ENCODE peak calls at places on chromosomes 12 and 14, in six cellular contexts. Q is GM12891, M is K562, X is HepG2, L is H1, A is GM12878. T is an unnamed sample.

GRCh38 chr14:104583424-104584114 is 4.0 kb downstream of the C14orf180 start:
- DNase-seq in Q (no peak), M (no peak), X (no peak), L (no peak), A (no peak), T (no peak)

GRCh38 chr14:23442721-23443356 is 7.4 kb upstream of the MYH7 start:
- DNase-seq in Q (no peak), M (no peak), X (no peak), L (no peak), A (no peak), T (no peak)

GRCh38 chr12:62562892-62563291 is 96.3 kb downstream of the MON2 start:
- DNase-seq in Q (no peak), M (no peak), X (no peak), L (no peak), A (no peak), T (no peak)

GRCh38 chr12:75656650-75657049 is 145.2 kb upstream of the KRR1 start:
- DNase-seq in Q (no peak), M (no peak), X (peak; percentile 12), L (no peak), A (no peak), T (no peak)

GRCh38 chr12:124913474-124914391 is 717 bp downstream of the UBC start:
- DNase-seq in Q (peak; percentile 22), M (peak; percentile 96), X (peak; percentile 76), L (no peak), A (no peak), T (peak; percentile 42)

GRCh38 chr14:64478634-64479250 is 13.4 kb downstream of the AKAP5 start:
- DNase-seq in Q (no peak), M (no peak), X (no peak), L (no peak), A (no peak), T (no peak)

GRCh38 chr12:75706786-75707605 is 195.6 kb upstream of the KRR1 start:
- DNase-seq in Q (no peak), M (peak; percentile 76), X (no peak), L (no peak), A (no peak), T (no peak)

GRCh38 chr14:36320210-36321003 is at the start of gene MBIP:
- DNase-seq in Q (peak; percentile 53), M (peak; percentile 97), X (peak; percentile 100), L (peak; percentile 83), A (peak; percentile 86), T (peak; percentile 54)

GRCh38 chr14:70245026-70245425 is 56.3 kb upstream of the SLC8A3 start:
- DNase-seq in Q (no peak), M (no peak), X (no peak), L (no peak), A (no peak), T (no peak)

GRCh38 chr14:70045296-70045695 is 143.5 kb downstream of the SLC8A3 start:
- DNase-seq in Q (no peak), M (no peak), X (no peak), L (no peak), A (no peak), T (no peak)

GRCh38 chr14:103630364-103631108 is 1.5 kb downstream of the KLC1 start:
- DNase-seq in Q (no peak), M (no peak), X (no peak), L (no peak), A (no peak), T (no peak)

GRCh38 chr14:79598339-79598738 is 613.0 kb downstream of the DIO2 start:
- DNase-seq in Q (no peak), M (no peak), X (no peak), L (no peak), A (no peak), T (no peak)

GRCh38 chr14:53180272-53181221 is 27.4 kb upstream of the DDHD1 start:
- DNase-seq in Q (no peak), M (peak; percentile 32), X (peak; percentile 15), L (peak; percentile 23), A (peak; percentile 78), T (no peak)

GRCh38 chr12:109714141-109714912 is 702 bp downstream of the FAM222A start:
- DNase-seq in Q (peak; percentile 59), M (peak; percentile 65), X (peak; percentile 50), L (no peak), A (no peak), T (peak; percentile 51)

GRCh38 chr14:69574266-69574953 is at the start of gene CCDC177:
- DNase-seq in Q (peak; percentile 80), M (peak; percentile 57), X (peak; percentile 28), L (no peak), A (no peak), T (peak; percentile 71)

GRCh38 chr14:68143341-68143807 is 323.8 kb downstream of the RAD51B start:
- DNase-seq in Q (no peak), M (no peak), X (no peak), L (no peak), A (no peak), T (no peak)

GRCh38 chr12:2311001-2311778 is 258.4 kb downstream of the CACNA1C start:
- DNase-seq in Q (no peak), M (no peak), X (no peak), L (no peak), A (no peak), T (no peak)

GRCh38 chr12:46320731-46321130 is 51.8 kb downstream of the SLC38A2 start:
- DNase-seq in Q (no peak), M (no peak), X (no peak), L (no peak), A (no peak), T (no peak)

DNA sequence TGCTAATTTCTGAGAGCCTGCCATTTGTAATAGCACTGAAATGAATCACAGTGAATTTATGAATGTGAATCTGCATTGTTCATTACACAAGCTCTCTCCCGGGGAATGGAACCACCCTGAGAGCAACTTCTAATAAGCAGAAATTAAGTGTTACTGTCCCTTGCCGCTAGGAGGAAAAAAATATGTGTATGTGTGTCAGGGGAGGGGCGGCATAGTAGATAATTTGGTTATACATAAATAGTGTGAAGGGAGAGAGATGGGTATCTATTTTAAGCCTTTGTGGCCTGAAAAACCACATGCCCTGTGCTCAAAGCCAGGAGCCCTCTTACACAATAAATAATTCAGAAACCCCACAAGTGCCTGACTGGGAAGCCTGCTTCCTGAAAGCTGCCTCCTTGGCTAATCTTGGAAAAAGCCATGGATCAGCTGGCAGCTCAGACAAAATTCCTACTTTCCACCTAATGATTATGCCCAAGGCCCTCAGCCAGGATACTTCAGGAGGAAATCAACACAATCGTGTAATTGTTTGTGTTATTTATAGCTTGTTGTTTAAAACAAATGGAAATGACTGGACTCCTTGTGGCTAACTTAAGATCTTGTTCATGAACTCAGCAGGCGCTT is 366.2 kb upstream of the KITLG start:
- DNase-seq in Q (no peak), M (no peak), X (no peak), L (no peak), A (no peak), T (no peak)
- TF ChIP-seq TAF1 in Q (no peak), M (no peak), X (no peak), L (no peak), A (no peak), T (no peak)

GRCh38 chr12:95072900-95073697 is at the start of gene NR2C1:
- DNase-seq in Q (peak; percentile 98), M (peak; percentile 97), X (peak; percentile 93), L (peak; percentile 86), A (peak; percentile 63), T (peak; percentile 97)
- TF ChIP-seq POLR2A in Q (peak; percentile 30), M (peak; percentile 84), X (peak; percentile 66), L (no peak), A (peak; percentile 61), T (peak; percentile 46)

GRCh38 chr12:52521581-52522266 is 1.5 kb upstream of the KRT5 start:
- DNase-seq in Q (no peak), M (no peak), X (no peak), L (no peak), A (no peak), T (no peak)

GRCh38 chr12:52519826-52520662 is at the start of gene KRT5:
- DNase-seq in Q (no peak), M (no peak), X (no peak), L (no peak), A (no peak), T (no peak)

GRCh38 chr12:52522346-52523011 is 2.3 kb upstream of the KRT5 start:
- DNase-seq in Q (no peak), M (no peak), X (no peak), L (no peak), A (no peak), T (no peak)

GRCh38 chr12:52518574-52519469 is 1.4 kb downstream of the KRT5 start:
- DNase-seq in Q (no peak), M (no peak), X (no peak), L (no peak), A (no peak), T (no peak)

DNA sequence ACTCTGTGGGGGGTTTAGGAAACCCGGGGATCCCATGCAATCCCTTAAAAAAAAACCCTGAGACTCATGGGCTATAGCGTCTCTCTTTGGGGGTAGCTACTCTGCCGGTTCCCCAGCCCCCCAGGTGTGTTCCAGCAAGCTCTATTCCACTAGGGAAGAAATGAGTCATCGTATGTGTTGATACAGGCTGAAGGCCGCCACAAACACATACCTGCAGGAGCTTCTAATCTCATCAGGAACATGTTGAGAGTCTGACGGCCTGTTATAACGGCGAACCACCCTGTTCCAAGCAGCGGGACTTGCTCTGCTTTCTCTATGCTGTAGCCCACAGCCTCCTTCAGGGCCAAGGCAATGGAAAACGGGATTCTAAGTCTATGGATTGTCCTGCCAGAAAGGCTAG is 981 bp upstream of the KRT5 start:
- DNase-seq in Q (no peak), M (peak; percentile 6), X (no peak), L (no peak), A (no peak), T (no peak)
- TF ChIP-seq TAF1 in Q (no peak), M (no peak), X (no peak), L (no peak), A (no peak), T (no peak)

GRCh38 chr12:104457746-104458644 is 1.2 kb downstream of the CHST11 start:
- DNase-seq in Q (peak; percentile 52), M (peak; percentile 55), X (no peak), L (no peak), A (no peak), T (peak; percentile 58)

GRCh38 chr12:104456417-104456949 is at the start of gene CHST11:
- DNase-seq in Q (peak; percentile 92), M (peak; percentile 93), X (no peak), L (peak; percentile 71), A (no peak), T (peak; percentile 95)

GRCh38 chr12:104458645-104459555 is 2.2 kb downstream of the CHST11 start:
- DNase-seq in Q (no peak), M (no peak), X (no peak), L (no peak), A (no peak), T (no peak)

GRCh38 chr12:104455594-104456416 is 943 bp upstream of the CHST11 start:
- DNase-seq in Q (no peak), M (no peak), X (no peak), L (no peak), A (no peak), T (no peak)

DNA sequence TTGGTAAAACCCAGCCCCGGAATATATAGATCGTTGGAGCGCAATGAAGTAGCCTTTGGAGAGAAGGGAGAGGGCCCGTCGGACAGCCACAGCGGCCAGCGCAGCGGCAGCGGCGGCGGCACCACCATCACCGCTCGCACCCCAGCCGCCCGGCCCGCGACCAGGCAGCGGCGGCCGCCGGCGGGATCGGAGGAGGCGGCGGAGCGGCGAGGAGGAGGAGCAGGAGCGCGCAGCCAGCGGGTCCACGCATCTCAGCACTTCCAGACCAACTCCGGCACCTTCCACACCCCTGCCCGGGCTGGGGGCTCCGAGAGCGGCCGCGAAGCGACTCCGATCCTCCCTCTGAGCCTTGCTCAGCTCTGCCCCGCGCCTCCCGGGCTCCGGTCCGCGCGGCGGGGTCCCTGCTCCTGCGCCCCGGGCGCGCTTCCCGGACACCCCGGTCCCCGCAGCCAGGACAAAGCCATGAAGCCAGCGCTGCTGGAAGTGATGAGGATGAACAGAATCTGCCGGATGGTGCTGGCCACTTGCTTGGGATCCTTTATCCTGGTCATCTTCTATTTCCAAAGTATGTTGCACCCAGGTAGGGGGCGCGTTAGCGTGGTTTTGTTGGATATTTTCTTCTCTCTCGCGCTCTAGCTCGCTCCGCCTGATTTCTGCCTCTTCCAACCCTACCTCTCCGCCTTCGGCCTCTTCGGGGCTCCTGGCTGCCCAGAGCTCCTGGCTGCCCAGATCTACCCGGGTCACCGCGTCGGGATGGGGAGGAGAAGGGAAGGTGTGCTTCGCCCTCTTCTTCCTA is 400 bp downstream of the CHST11 start:
- DNase-seq in Q (peak; percentile 46), M (peak; percentile 88), X (no peak), L (no peak), A (no peak), T (no peak)
- TF ChIP-seq POLR2A in Q (peak; percentile 30), M (no peak), X (no peak), L (peak; percentile 26), A (peak; percentile 82), T (peak; percentile 65)